ENCODE peak calls at places on chromosomes 5 and 9, in five cellular contexts. Y, P, N, A and C are unnamed samples.

GRCh38 chr9:101201626-101202025 is 173.1 kb downstream of the PLPPR1 start:
- DNase-seq in Y (no peak), P (no peak), N (no peak), A (no peak), C (no peak)

GRCh38 chr5:15577132-15577531 is 77.2 kb downstream of the FBXL7 start:
- DNase-seq in A (no peak), N (no peak), P (no peak), Y (no peak), C (no peak)

GRCh38 chr5:107469064-107469463 is 201.7 kb downstream of the EFNA5 start:
- DNase-seq in A (no peak), P (no peak), Y (peak; percentile 30), N (no peak), C (no peak)

GRCh38 chr9:83116026-83116425 is 53.1 kb upstream of the RASEF start:
- DNase-seq in P (no peak), Y (no peak), A (no peak), N (no peak), C (no peak)

GRCh38 chr5:126680215-126680817 is 79.6 kb downstream of the PHAX start:
- DNase-seq in N (peak; percentile 56), A (no peak), P (no peak), Y (peak; percentile 49), C (peak; percentile 42)

GRCh38 chr5:57499262-57500050 is 16.8 kb upstream of the ACTBL2 start:
- DNase-seq in A (no peak), N (peak; percentile 11), Y (peak; percentile 89), P (no peak), C (peak; percentile 25)

GRCh38 chr5:75059887-75060286 is 7.5 kb upstream of the GCNT4 start:
- DNase-seq in Y (no peak), A (no peak), N (no peak), P (no peak), C (no peak)

GRCh38 chr5:109247943-109248342 is 161.8 kb downstream of the PJA2 start:
- DNase-seq in N (no peak), P (no peak), A (no peak), Y (no peak), C (no peak)

GRCh38 chr5:157312492-157312891 is 46.6 kb downstream of the CYFIP2 start:
- DNase-seq in N (peak; percentile 72), A (peak; percentile 43), P (peak; percentile 39), Y (peak; percentile 65), C (peak; percentile 15)

GRCh38 chr9:121240394-121241145 is 27.4 kb upstream of the GSN start:
- DNase-seq in P (no peak), N (no peak), A (no peak), Y (no peak), C (no peak)

GRCh38 chr5:71699233-71699632 is 19.8 kb upstream of the CARTPT start:
- DNase-seq in A (no peak), P (no peak), Y (no peak), N (no peak), C (no peak)
- H3K4me1 ChIP-seq in A (no peaks in the 10 kb centered on the region), P (peaks cover 5% of the 10 kb centered on the region), Y (peaks cover 13% of the 10 kb centered on the region), N (peaks cover 5% of the 10 kb centered on the region), C (peaks cover 2% of the 10 kb centered on the region)

DNA sequence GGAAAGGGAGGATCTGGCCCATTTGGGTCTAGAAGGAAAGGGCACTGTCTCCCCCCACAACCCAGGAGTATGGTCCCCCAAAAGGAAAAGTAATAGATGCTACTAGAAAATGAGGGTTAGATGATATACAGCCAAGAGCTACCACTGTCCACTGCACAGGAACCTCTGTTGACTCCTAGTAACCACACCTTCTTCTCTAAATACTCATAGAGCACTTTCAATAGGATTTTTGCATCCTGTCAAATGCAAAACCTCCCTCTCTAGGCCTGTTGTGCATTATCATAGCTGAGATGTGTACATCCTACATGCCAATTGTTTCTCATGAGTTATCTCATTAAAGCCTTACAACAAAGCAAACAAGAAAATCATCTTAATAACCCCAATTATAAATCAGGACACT is 66.8 kb downstream of the THBS4 start:
- DNase-seq in A (no peak), N (no peak), P (no peak), Y (no peak), C (no peak)
- H3K4me1 ChIP-seq in A (no peaks in the 10 kb centered on the region), N (no peaks in the 10 kb centered on the region), P (peaks cover 45% of the 10 kb centered on the region), Y (peaks cover 22% of the 10 kb centered on the region), C (peaks cover 1% of the 10 kb centered on the region)

GRCh38 chr5:133652951-133653601 is 40.7 kb upstream of the FSTL4 start:
- DNase-seq in A (no peak), N (no peak), Y (no peak), P (no peak), C (no peak)

GRCh38 chr5:133658327-133658726 is 46.0 kb upstream of the FSTL4 start:
- DNase-seq in Y (no peak), P (no peak), A (no peak), N (no peak), C (no peak)

GRCh38 chr5:133655966-133656365 is 43.6 kb upstream of the FSTL4 start:
- DNase-seq in A (no peak), Y (no peak), N (no peak), P (no peak), C (no peak)

GRCh38 chr5:133657036-133657435 is 44.7 kb upstream of the FSTL4 start:
- DNase-seq in A (no peak), N (no peak), P (no peak), Y (no peak), C (no peak)

DNA sequence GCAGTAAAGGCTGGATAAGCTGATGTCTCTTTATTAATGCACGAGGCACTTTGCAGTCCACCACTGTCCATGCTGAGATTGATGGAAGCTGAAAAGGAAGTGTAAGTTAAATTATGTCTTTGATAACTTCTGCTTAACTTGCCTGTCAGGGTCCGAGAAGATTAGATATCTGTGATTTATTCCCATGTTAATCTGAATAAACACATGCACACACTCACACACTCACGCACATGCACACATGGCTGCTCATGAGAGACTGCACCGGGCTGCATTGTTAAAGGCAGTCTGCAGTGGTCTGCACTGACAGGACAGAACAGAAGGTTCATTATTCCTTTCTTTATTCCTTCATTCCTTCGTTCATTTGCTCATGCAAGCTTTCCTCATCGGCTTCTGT is 41.3 kb upstream of the FSTL4 start:
- DNase-seq in N (no peak), A (no peak), Y (no peak), P (no peak), C (no peak)
- H3K4me1 ChIP-seq in N (peaks cover 7% of the 10 kb centered on the region), A (no peaks in the 10 kb centered on the region), Y (peaks cover 1% of the 10 kb centered on the region), P (no peaks in the 10 kb centered on the region), C (no peaks in the 10 kb centered on the region)

GRCh38 chr9:78030553-78031270 is 899 bp downstream of the GNAQ start:
- DNase-seq in A (peak; percentile 55), P (peak; percentile 41), N (no peak), Y (peak; percentile 72), C (peak; percentile 22)
- H3K4me1 ChIP-seq in A (peaks cover 73% of the 10 kb centered on the region), P (peaks cover 48% of the 10 kb centered on the region), N (no peaks in the 10 kb centered on the region), Y (peaks cover 34% of the 10 kb centered on the region), C (peaks cover 3% of the 10 kb centered on the region)

DNA sequence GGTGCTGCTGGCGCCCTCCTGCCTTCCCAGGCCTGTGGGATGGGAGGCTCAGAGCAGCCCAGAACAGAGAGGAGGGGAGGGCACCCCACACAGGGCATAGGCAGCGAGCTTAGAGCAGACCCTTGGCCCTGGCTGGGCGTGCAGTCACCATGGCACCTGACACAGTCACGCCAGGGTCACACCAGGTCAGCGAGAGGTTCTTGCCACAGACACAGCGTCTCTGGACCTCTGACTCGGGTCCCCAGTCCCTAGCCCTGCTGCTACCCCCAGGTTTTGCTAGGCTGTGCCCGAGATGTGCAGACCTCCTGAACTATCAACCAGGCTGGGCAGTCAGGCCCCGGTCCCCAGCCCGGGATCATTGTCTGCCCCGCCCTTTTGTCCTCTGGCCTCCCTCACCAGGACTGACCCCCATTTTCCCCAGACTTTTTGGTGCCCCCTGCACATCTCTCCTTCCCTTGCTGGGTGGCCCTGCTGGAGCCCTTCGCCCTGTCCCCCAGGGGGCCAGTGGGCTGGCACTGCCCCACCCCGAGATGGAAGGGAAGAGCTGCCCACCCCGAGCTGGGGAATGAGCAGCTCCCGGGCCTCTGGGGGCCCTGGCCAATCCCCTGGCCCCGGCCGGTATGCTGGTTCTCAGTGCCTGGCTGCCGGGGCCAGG is 24.5 kb upstream of the NOTCH1 start:
- DNase-seq in A (no peak), N (no peak), Y (no peak), P (no peak), C (no peak)
- H3K4me1 ChIP-seq in A (peaks cover 50% of the 10 kb centered on the region), N (no peaks in the 10 kb centered on the region), Y (peaks cover 30% of the 10 kb centered on the region), P (peaks cover 6% of the 10 kb centered on the region), C (peaks cover 64% of the 10 kb centered on the region)

GRCh38 chr5:119365847-119366536 is 10.2 kb downstream of the TNFAIP8 start:
- DNase-seq in Y (no peak), A (no peak), N (no peak), P (no peak), C (no peak)
- H3K4me1 ChIP-seq in Y (peaks cover 29% of the 10 kb centered on the region), A (peaks cover 83% of the 10 kb centered on the region), N (peaks cover 46% of the 10 kb centered on the region), P (peaks cover 79% of the 10 kb centered on the region), C (no peaks in the 10 kb centered on the region)

GRCh38 chr5:132492386-132492785 is 1.8 kb upstream of the IRF1 start:
- DNase-seq in A (no peak), N (no peak), P (no peak), Y (no peak), C (no peak)

GRCh38 chr5:132493241-132493640 is 2.7 kb upstream of the IRF1 start:
- DNase-seq in A (peak; percentile 23), Y (no peak), N (no peak), P (no peak), C (no peak)

GRCh38 chr5:132495063-132495671 is 4.6 kb upstream of the IRF1 start:
- DNase-seq in Y (no peak), N (no peak), A (peak; percentile 25), P (peak; percentile 3), C (no peak)

GRCh38 chr5:132495672-132496630 is 5.4 kb upstream of the IRF1 start:
- DNase-seq in N (peak; percentile 93), P (peak; percentile 81), A (peak; percentile 96), Y (peak; percentile 90), C (no peak)

GRCh38 chr5:132493821-132494220 is 3.2 kb upstream of the IRF1 start:
- DNase-seq in A (no peak), N (no peak), P (no peak), Y (no peak), C (no peak)
- H3K4me1 ChIP-seq in A (peaks cover 72% of the 10 kb centered on the region), N (peaks cover 62% of the 10 kb centered on the region), P (peaks cover 57% of the 10 kb centered on the region), Y (peaks cover 22% of the 10 kb centered on the region), C (peaks cover 21% of the 10 kb centered on the region)